ENCODE peak calls at places on chromosomes 2 and 18, in four cellular contexts. I, C, U and L are unnamed samples.

GRCh38 chr2:18792226-18792629 is 202.9 kb upstream of the NT5C1B start:
- DNase-seq in U (peak; percentile 4), I (no peak), C (no peak), L (peak; percentile 19)

GRCh38 chr2:24552836-24553235 is 61.8 kb downstream of the NCOA1 start:
- DNase-seq in I (no peak), U (no peak), C (no peak), L (no peak)

GRCh38 chr2:241541564-241542277 is 16.8 kb upstream of the BOK start:
- DNase-seq in U (no peak), C (no peak), I (no peak), L (no peak)

GRCh38 chr2:52074139-52074719 is 1042.3 kb upstream of the NRXN1 start:
- DNase-seq in U (no peak), C (no peak), I (peak; percentile 18), L (no peak)

GRCh38 chr2:22020101-22020742 is 896.5 kb downstream of the TDRD15 start:
- DNase-seq in U (no peak), I (no peak), C (no peak), L (no peak)

GRCh38 chr2:177525351-177525750 is 132.8 kb downstream of the AGPS start:
- DNase-seq in C (no peak), U (peak; percentile 40), I (no peak), L (no peak)

GRCh38 chr2:12649602-12650400 is 66.9 kb upstream of the TRIB2 start:
- DNase-seq in C (no peak), I (no peak), U (no peak), L (no peak)

GRCh38 chr2:63051795-63052333 is 1.2 kb downstream of the OTX1 start:
- DNase-seq in C (no peak), U (peak; percentile 5), I (no peak), L (no peak)

GRCh38 chr2:129056309-129056958 is 737.8 kb upstream of the HS6ST1 start:
- DNase-seq in U (no peak), I (no peak), C (no peak), L (no peak)

GRCh38 chr2:10120938-10121574 is 1.5 kb upstream of the RRM2 start:
- DNase-seq in C (no peak), I (peak; percentile 76), U (peak; percentile 52), L (peak; percentile 23)

GRCh38 chr2:218981390-218982311 is 3.3 kb downstream of the FEV start:
- DNase-seq in U (no peak), I (no peak), C (no peak), L (peak; percentile 52)

GRCh38 chr18:13371689-13372404 is 153.3 kb downstream of the LDLRAD4 start:
- DNase-seq in C (no peak), I (no peak), U (no peak), L (no peak)

GRCh38 chr18:13369353-13369752 is 150.8 kb downstream of the LDLRAD4 start:
- DNase-seq in U (no peak), I (no peak), C (no peak), L (no peak)

GRCh38 chr18:13369756-13370510 is 151.4 kb downstream of the LDLRAD4 start:
- DNase-seq in I (no peak), U (no peak), C (no peak), L (peak; percentile 13)

GRCh38 chr18:13372405-13372995 is 153.9 kb downstream of the LDLRAD4 start:
- DNase-seq in U (no peak), I (no peak), C (no peak), L (peak; percentile 27)

GRCh38 chr18:13370995-13371625 is 152.6 kb downstream of the LDLRAD4 start:
- DNase-seq in U (no peak), I (no peak), C (no peak), L (no peak)
- H3K4me1 ChIP-seq in U (peaks cover 12% of the 10 kb centered on the region), I (peaks cover 27% of the 10 kb centered on the region), C (peaks cover 46% of the 10 kb centered on the region), L (peaks cover 3% of the 10 kb centered on the region)

GRCh38 chr2:157257312-157258252 is at the start of gene GALNT5:
- DNase-seq in C (no peak), U (peak; percentile 48), I (no peak), L (peak; percentile 82)

GRCh38 chr2:157258520-157259326 is 1.2 kb downstream of the GALNT5 start:
- DNase-seq in I (no peak), C (no peak), U (no peak), L (no peak)

GRCh38 chr2:157261199-157261782 is 3.8 kb downstream of the GALNT5 start:
- DNase-seq in U (peak; percentile 79), I (no peak), C (no peak), L (peak; percentile 80)

GRCh38 chr2:157262248-157262647 is 4.7 kb downstream of the GALNT5 start:
- DNase-seq in U (no peak), C (no peak), I (no peak), L (no peak)

DNA sequence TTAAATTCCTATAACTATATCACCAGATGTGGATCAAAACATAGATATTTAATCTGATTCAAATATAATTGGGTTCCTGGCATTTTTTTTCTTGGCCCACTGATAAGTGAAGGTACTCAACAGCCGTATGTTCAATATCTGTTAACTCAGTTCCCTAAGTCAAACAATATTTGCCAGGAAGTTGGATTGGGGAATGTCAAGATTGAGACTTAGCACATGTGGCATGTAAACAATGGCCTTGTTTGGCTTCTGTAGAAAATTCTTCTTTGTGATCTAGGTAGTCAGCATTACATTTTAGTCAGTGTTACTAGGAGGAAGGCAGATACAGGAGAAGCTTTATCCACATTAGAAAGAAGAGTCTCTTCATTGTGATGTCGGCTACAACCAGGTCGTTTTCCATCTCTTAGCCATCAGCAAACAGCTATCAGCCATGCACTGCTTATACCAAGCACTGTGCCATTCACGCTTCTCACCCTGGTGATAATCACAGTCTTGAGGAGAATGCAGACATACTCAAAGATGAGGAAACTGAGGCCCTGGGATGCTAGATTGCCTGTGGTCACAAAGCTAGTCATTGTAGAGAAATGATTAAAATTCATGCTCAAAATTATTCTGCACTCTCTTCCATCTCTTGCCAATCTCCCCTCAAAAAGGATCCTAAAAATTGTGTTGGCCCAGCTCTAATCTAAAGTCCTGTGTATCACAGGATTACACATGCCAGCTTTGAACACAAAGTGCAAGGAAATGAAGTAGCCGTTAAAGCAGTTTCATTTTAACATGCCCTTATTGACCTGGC is 3.1 kb downstream of the GALNT5 start:
- DNase-seq in U (peak; percentile 6), C (no peak), I (no peak), L (no peak)
- H3K4me1 ChIP-seq in U (peaks cover 15% of the 10 kb centered on the region), C (no peaks in the 10 kb centered on the region), I (no peaks in the 10 kb centered on the region), L (peaks cover 30% of the 10 kb centered on the region)

GRCh38 chr18:44912740-44913478 is 232.2 kb downstream of the SETBP1 start:
- DNase-seq in C (no peak), I (no peak), U (no peak), L (no peak)

GRCh38 chr18:44911773-44912172 is 231.1 kb downstream of the SETBP1 start:
- DNase-seq in I (no peak), C (no peak), U (no peak), L (no peak)

GRCh38 chr18:44909191-44909719 is 228.6 kb downstream of the SETBP1 start:
- DNase-seq in I (no peak), U (peak; percentile 30), C (no peak), L (no peak)

GRCh38 chr18:44914028-44914427 is 233.3 kb downstream of the SETBP1 start:
- DNase-seq in I (no peak), C (no peak), U (no peak), L (no peak)

GRCh38 chr18:44911260-44911659 is 230.6 kb downstream of the SETBP1 start:
- DNase-seq in I (no peak), U (no peak), C (no peak), L (no peak)
- H3K4me1 ChIP-seq in I (no peaks in the 10 kb centered on the region), U (peaks cover 2% of the 10 kb centered on the region), C (no peaks in the 10 kb centered on the region), L (peaks cover 9% of the 10 kb centered on the region)

DNA sequence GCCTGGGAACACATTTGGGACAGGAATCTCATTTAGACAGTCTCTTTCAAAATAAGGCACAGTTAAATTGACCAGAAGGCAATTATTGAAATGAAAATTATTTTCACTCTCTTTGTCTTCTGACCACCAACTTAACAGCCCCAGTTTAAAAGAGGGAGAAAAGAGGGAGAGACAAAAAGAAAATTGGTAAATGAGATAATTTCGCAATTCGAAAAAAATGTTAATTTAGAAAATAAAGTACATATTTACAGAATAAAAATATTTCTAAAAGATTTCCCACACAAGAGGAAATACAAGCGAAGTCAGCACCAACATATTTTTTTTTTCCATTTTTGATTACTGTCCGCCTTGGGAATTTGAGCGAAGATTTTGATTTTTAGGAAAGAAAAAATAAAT is 4.8 kb downstream of the SP9 start:
- DNase-seq in C (no peak), U (no peak), I (no peak), L (no peak)
- H3K4me1 ChIP-seq in C (peaks cover 58% of the 10 kb centered on the region), U (peaks cover 55% of the 10 kb centered on the region), I (peaks cover 37% of the 10 kb centered on the region), L (peaks cover 25% of the 10 kb centered on the region)

DNA sequence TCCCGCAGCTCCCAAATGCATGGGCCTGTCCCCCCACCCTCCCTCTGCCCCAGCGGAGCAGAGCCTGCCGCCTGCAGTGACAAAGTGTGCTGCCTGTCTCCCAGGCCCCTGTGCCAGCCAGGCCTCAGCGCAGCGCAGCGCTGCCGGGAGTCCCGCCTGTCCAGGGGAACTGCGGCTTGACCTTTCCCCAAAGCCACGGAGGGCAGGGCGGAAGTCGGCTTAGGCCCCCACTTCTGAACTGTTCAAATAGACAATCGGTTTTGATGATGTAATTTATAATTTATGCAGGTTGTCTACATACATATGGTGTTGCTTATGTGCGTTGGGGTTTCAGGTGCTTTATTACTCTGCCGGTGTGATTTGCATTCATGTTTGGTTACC is 7.1 kb downstream of the GBX2 start:
- DNase-seq in U (no peak), C (no peak), I (no peak), L (no peak)
- H3K4me1 ChIP-seq in U (peaks cover 32% of the 10 kb centered on the region), C (no peaks in the 10 kb centered on the region), I (no peaks in the 10 kb centered on the region), L (peaks cover 5% of the 10 kb centered on the region)

GRCh38 chr18:11884396-11885030 is 23.6 kb downstream of the MPPE1 start:
- DNase-seq in C (no peak), U (no peak), I (no peak), L (no peak)
- H3K4me1 ChIP-seq in C (no peaks in the 10 kb centered on the region), U (no peaks in the 10 kb centered on the region), I (no peaks in the 10 kb centered on the region), L (no peaks in the 10 kb centered on the region)

DNA sequence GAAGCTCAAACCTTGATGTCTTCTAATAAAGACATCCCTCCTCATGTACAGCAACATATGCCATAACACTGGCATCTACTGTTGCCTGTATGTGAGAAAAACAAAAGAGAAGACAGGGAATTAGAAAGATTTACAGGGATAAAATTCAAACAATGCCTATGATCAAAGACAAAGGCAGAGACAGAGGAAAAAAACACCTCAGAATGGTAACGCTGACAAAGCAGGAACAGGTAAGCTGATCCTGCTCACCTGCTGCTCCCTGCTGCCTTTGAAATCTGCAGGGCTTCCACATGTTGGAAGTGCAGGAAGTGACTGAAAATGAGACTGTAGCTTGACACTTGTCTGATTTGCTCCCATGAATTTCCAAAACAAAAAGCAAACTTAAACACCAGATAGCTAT is 90.2 kb upstream of the DNAJC10 start:
- DNase-seq in I (no peak), C (no peak), U (no peak), L (no peak)
- H3K4me1 ChIP-seq in I (peaks cover 8% of the 10 kb centered on the region), C (no peaks in the 10 kb centered on the region), U (no peaks in the 10 kb centered on the region), L (no peaks in the 10 kb centered on the region)